ENCODE peak calls at places on chromosome 15, in four cellular contexts. F, A, H and Z are unnamed samples.

GRCh38 chr15:57298204-57298603 is 78.1 kb upstream of the CGNL1 start:
- DNase-seq in F (no peak), A (peak), H (no peak), Z (no peak)

GRCh38 chr15:33098082-33099058 is 96.1 kb downstream of the FMN1 start:
- DNase-seq in F (no peak), A (peak), H (no peak), Z (no peak)

GRCh38 chr15:79977431-79977940 is 6.5 kb upstream of the BCL2A1 start:
- DNase-seq in F (no peak), A (peak), H (no peak), Z (no peak)

GRCh38 chr15:85591622-85592021 is 203.1 kb downstream of the KLHL25 start:
- DNase-seq in F (no peak), A (no peak), H (no peak), Z (no peak)

GRCh38 chr15:23095796-23096195 is 40.8 kb downstream of the GOLGA6L1 start:
- DNase-seq in F (no peak), A (no peak), H (no peak), Z (no peak)

GRCh38 chr15:47356297-47356696 is 361.0 kb upstream of the SEMA6D start:
- DNase-seq in F (no peak), A (no peak), H (no peak), Z (no peak)

GRCh38 chr15:88465633-88466219 is 1.5 kb downstream of the MRPL46 start:
- DNase-seq in F (no peak), A (peak), H (peak), Z (peak)

GRCh38 chr15:67082007-67082536 is 16.7 kb downstream of the SMAD3 start:
- DNase-seq in F (no peak), A (no peak), H (no peak), Z (no peak)

GRCh38 chr15:37880835-37881153 is 53.6 kb upstream of the TMCO5A start:
- DNase-seq in F (no peak), A (no peak), H (no peak), Z (no peak)

GRCh38 chr15:37881237-37882013 is 53.0 kb upstream of the TMCO5A start:
- DNase-seq in F (no peak), A (no peak), H (no peak), Z (no peak)

GRCh38 chr15:37880009-37880834 is 54.2 kb upstream of the TMCO5A start:
- DNase-seq in F (peak), A (peak), H (peak), Z (no peak)

GRCh38 chr15:37876900-37877299 is 57.5 kb upstream of the TMCO5A start:
- DNase-seq in F (no peak), A (no peak), H (no peak), Z (no peak)

DNA sequence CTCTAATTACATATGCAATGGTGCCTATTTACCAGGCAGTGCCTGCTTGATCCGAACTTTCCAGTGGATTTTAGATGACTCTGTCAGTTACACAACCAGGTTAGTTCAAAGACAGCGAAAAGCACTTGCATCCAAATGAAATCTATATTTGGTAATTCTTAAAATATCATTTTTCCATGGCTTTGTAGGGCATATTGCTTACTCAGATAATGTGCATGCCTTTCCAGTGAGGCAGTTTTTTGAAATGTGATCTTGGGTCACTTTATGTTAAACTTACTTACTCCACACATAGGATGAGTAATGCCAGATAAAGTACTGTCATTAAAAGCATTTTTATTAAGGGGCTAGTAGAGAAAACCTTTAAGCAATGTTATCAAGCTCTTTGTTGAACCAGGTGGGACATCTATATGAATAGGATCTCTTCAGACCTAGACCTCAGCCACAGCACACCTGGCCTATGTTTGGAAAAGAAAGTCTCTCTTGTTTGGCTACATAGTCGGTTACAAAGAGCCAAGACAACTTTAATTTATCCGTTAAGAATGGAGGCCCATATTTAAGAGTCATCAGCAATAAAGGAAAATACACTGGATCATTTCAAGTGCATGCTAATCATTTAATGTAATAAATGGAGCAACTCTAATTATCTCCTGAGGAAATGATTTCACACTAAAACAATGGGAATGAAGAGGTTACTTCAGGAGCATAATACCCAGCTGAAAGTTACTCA is 56.4 kb upstream of the TMCO5A start:
- DNase-seq in F (no peak), A (peak), H (no peak), Z (no peak)
- TF ChIP-seq CTCF in F (no peak), A (no peak), H (no peak), Z (no peak)

GRCh38 chr15:52730163-52730562 is 51.0 kb upstream of the ATOSA start:
- DNase-seq in F (no peak), A (peak), H (no peak), Z (no peak)
- TF ChIP-seq CTCF in F (no peak), A (no peak), H (no peak), Z (no peak)

DNA sequence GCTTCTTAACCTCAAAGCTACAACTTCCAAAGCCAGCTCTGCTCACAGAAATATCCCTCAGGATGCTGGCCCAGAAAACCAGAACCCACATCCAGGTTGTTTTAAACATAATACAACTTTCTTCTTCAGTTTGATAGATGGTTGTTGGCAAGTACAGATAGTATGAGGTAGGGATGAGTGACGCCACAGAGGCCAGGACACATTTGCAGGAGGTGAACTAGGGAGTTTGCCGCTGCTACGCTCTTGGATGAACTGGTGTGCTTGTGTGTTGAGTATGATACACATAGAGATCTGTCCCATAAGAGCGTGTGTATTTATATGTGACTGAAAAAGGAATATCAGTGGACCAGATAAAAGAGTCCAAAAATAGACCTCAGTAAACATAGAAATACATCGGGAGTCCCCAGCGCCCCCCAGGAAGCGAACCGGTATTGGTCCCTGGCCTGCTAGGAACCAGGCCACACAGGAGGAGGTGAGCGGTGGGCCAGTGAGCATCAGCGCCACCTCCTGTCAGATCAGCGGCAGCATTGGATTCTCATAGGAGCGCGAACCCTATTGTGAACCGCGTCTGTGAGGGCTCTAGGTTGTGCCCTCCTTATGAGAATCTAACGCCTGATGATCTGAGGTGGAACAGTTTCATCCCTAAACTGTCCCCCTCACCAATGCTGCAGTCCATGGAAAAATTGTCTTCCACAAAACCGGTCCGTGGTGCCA is 98.0 kb downstream of the LRRK1 start:
- DNase-seq in F (peak), A (peak), H (peak), Z (peak)
- TF ChIP-seq CTCF in F (no peak), A (peak), H (peak), Z (peak)

DNA sequence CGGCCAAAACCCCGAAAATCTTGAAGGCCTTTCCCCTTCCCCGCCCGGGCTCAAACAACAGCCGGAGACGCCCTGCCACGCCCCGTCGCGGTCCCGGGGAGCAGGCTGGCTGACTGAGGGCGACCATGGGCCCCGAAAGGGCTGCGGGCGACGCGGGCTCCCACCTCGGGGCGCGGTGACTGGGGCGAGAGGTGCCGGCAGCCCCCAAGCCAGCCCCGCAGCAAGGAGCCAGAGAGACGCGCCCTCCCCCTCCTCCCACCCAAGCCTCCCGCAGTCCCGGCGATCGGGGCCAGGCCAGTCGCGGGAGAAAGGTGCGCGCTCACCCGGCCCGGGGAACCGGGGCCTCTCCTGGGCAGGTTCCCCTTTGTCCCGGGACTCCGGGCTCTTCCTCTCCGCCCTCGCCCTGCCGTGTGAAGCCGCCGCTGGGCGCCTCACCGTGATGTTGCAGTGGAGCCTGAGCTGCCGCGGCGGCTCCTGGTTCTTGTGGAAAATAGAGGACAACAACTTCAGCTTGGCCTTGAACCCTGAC is 30.6 kb upstream of the ZSCAN2 start:
- DNase-seq in F (peak), A (peak), H (peak), Z (peak)
- TF ChIP-seq CTCF in F (no peak), A (no peak), H (no peak), Z (no peak)

DNA sequence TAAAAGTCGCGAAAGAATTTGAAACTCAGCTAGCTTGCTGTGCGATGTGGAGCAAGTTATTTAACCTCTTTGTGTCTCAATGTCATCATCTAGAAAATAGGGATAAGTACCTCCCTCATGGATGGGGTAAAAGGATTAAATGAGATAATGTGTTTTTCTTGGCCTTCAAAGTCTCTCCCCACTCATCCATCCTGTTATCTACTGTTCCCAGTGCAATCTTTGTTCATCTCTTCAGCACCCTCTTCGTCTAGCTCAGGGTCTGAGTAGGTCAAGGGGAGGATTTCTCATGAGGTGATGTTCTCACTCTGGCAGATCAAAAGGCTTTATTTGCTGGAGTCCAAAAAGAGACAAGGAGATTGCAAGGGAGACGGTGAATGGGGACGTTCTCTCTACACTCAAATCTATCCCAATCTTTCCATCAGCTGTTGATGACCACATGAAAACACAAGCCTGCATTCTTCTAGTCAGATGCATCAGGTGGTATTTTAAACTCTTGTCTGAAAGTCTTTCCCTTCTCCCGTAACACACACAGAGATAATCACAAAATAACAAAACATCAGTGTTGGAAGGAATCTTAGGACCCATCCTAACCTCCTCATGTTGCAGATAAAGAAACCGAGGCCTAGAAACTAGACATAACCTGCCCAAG is 1.3 kb downstream of the MESD start:
- DNase-seq in F (no peak), A (no peak), H (no peak), Z (no peak)
- TF ChIP-seq CTCF in F (no peak), A (no peak), H (no peak), Z (no peak)

GRCh38 chr15:29812384-29812694 is 9.9 kb downstream of the TJP1 start:
- DNase-seq in F (no peak), A (peak), H (no peak), Z (no peak)

GRCh38 chr15:29818141-29818540 is 4.1 kb downstream of the TJP1 start:
- DNase-seq in F (no peak), A (no peak), H (no peak), Z (no peak)

GRCh38 chr15:29813009-29813408 is 9.3 kb downstream of the TJP1 start:
- DNase-seq in F (no peak), A (no peak), H (no peak), Z (no peak)

GRCh38 chr15:29815705-29816042 is 6.6 kb downstream of the TJP1 start:
- DNase-seq in F (no peak), A (no peak), H (no peak), Z (no peak)

GRCh38 chr15:29815000-29815704 is 7.1 kb downstream of the TJP1 start:
- DNase-seq in F (no peak), A (peak), H (peak), Z (no peak)
- TF ChIP-seq CTCF in F (no peak), A (no peak), H (no peak), Z (no peak)

GRCh38 chr15:101660005-101660404 is 7.8 kb upstream of the TM2D3 start:
- DNase-seq in F (no peak), A (no peak), H (no peak), Z (no peak)

GRCh38 chr15:101669744-101670143 is 17.6 kb upstream of the TM2D3 start:
- DNase-seq in F (no peak), A (peak), H (no peak), Z (no peak)

GRCh38 chr15:101662203-101662602 is 10.0 kb upstream of the TM2D3 start:
- DNase-seq in F (no peak), A (no peak), H (no peak), Z (no peak)

GRCh38 chr15:101664303-101664913 is 12.2 kb upstream of the TM2D3 start:
- DNase-seq in F (peak), A (no peak), H (peak), Z (no peak)
- TF ChIP-seq CTCF in F (peak), A (peak), H (peak), Z (peak)

GRCh38 chr15:29123991-29124390 is 145.6 kb downstream of the NSMCE3 start:
- DNase-seq in F (no peak), A (no peak), H (no peak), Z (no peak)

GRCh38 chr15:29123171-29123570 is 146.5 kb downstream of the NSMCE3 start:
- DNase-seq in F (no peak), A (no peak), H (no peak), Z (no peak)

GRCh38 chr15:29126208-29126536 is 143.4 kb downstream of the NSMCE3 start:
- DNase-seq in F (no peak), A (no peak), H (no peak), Z (no peak)

GRCh38 chr15:29125382-29126207 is 144.0 kb downstream of the NSMCE3 start:
- DNase-seq in F (no peak), A (no peak), H (no peak), Z (no peak)

GRCh38 chr15:29124581-29125381 is 144.8 kb downstream of the NSMCE3 start:
- DNase-seq in F (no peak), A (peak), H (peak), Z (no peak)
- TF ChIP-seq CTCF in F (no peak), A (peak), H (peak), Z (peak)

GRCh38 chr15:99384992-99385669 is 133.8 kb downstream of the LRRC28 start:
- DNase-seq in F (no peak), A (peak), H (no peak), Z (no peak)
- TF ChIP-seq CTCF in F (peak), A (peak), H (peak), Z (no peak)